ENCODE peak calls at places on chromosomes 4 and X, in five cellular contexts. O is cardiac muscle cell; E is naive thymus-derived CD8-positive, alpha-beta T cell; P is lung; T is AG04450. F is an unnamed sample.

GRCh38 chr4:114780205-114780604 is 181.6 kb downstream of the UGT8 start:
- DNase-seq in O (peak), P (no peak), E (no peak), T (no peak), F (no peak)

GRCh38 chr4:98555798-98556445 is 102.5 kb downstream of the TSPAN5 start:
- DNase-seq in O (no peak), E (no peak), T (no peak), P (no peak), F (no peak)

GRCh38 chr4:29560452-29560851 is 1159.7 kb upstream of the PCDH7 start:
- DNase-seq in P (no peak), O (no peak), E (no peak), T (no peak), F (no peak)

GRCh38 chr4:82268050-82268825 is 105.6 kb downstream of the HNRNPD start:
- DNase-seq in T (peak), E (peak), P (peak), O (peak), F (peak)

GRCh38 chr4:147596976-147597375 is 20.2 kb upstream of the TMEM184C start:
- DNase-seq in P (peak), T (peak), E (no peak), O (no peak), F (peak)

GRCh38 chr4:40228497-40229365 is 31.9 kb downstream of the RHOH start:
- DNase-seq in T (no peak), E (no peak), O (no peak), P (no peak), F (no peak)

GRCh38 chr4:38717604-38718003 is 53.6 kb downstream of the KLF3 start:
- DNase-seq in T (no peak), O (no peak), E (no peak), P (no peak), F (no peak)

GRCh38 chr4:159902648-159903047 is 799.8 kb downstream of the RAPGEF2 start:
- DNase-seq in O (no peak), E (no peak), P (no peak), T (no peak), F (no peak)

GRCh38 chrX:132614297-132614696 is 125.5 kb upstream of the MBNL3 start:
- DNase-seq in P (no peak), T (no peak), E (no peak), O (peak), F (no peak)

GRCh38 chr4:20288047-20288650 is 36.4 kb downstream of the SLIT2 start:
- DNase-seq in P (no peak), E (no peak), O (no peak), T (no peak), F (no peak)

GRCh38 chrX:30283456-30284200 is 25.6 kb downstream of the NR0B1 start:
- DNase-seq in P (no peak), E (no peak), T (peak), O (no peak), F (peak)

GRCh38 chrX:9785944-9786741 is at the start of gene SHROOM2:
- DNase-seq in E (no peak), T (no peak), P (no peak), O (peak), F (no peak)

GRCh38 chr4:129231907-129232626 is 136.1 kb downstream of the C4orf33 start:
- DNase-seq in P (no peak), E (no peak), O (no peak), T (no peak), F (no peak)

GRCh38 chr4:177396352-177396751 is 45.9 kb downstream of the AGA start:
- DNase-seq in T (no peak), P (no peak), E (no peak), O (no peak), F (no peak)

GRCh38 chr4:96136056-96136455 is 296.2 kb downstream of the PDHA2 start:
- DNase-seq in O (no peak), E (no peak), T (no peak), P (no peak), F (no peak)

GRCh38 chr4:14835288-14835687 is 167.0 kb upstream of the CPEB2 start:
- DNase-seq in P (no peak), O (no peak), T (no peak), E (no peak), F (no peak)

GRCh38 chr4:71571346-71571745 is 212.5 kb downstream of the GC start:
- DNase-seq in E (no peak), O (no peak), P (no peak), T (no peak), F (no peak)

GRCh38 chr4:88818650-88819470 is 121.2 kb upstream of the NAP1L5 start:
- DNase-seq in P (peak), E (peak), T (peak), O (peak), F (no peak)

GRCh38 chrX:617401-617800 is 13.2 kb upstream of the SHOX start:
- DNase-seq in T (no peak), P (no peak), O (no peak), E (no peak), F (no peak)